ENCODE peak calls at places on chromosomes 12 and 14, in six cellular contexts. V, Z, T, O, N and A are unnamed samples.
A peak's percentile ranks its signal among the peaks of the same experiment; 100 is the strongest.

GRCh38 chr12:14284189-14284722 is 81.2 kb upstream of the ATF7IP start:
- DNase-seq in V (peak; percentile 78), Z (no peak), T (no peak), O (no peak), N (peak; percentile 10), A (peak; percentile 81)

GRCh38 chr12:49161092-49161795 is 27.6 kb downstream of the TUBA1A start:
- DNase-seq in V (no peak), Z (no peak), T (no peak), O (no peak), N (no peak), A (no peak)

GRCh38 chr12:56487448-56488040 is 417 bp downstream of the GLS2 start:
- DNase-seq in V (peak; percentile 34), Z (no peak), T (no peak), O (peak; percentile 36), N (peak; percentile 10), A (peak; percentile 77)

GRCh38 chr14:78443834-78444233 is 273.7 kb downstream of the NRXN3 start:
- DNase-seq in V (no peak), Z (no peak), T (no peak), O (no peak), N (no peak), A (no peak)

GRCh38 chr12:95918194-95918993 is 24.0 kb downstream of the CCDC38 start:
- DNase-seq in V (peak; percentile 37), Z (no peak), T (peak; percentile 0), O (peak; percentile 70), N (peak; percentile 73), A (no peak)

GRCh38 chr14:85252011-85252410 is 277.9 kb upstream of the FLRT2 start:
- DNase-seq in V (no peak), Z (no peak), T (no peak), O (peak; percentile 56), N (peak; percentile 80), A (no peak)

GRCh38 chr12:92297932-92298681 is 152.5 kb upstream of the BTG1 start:
- DNase-seq in V (no peak), Z (no peak), T (no peak), O (peak; percentile 76), N (peak; percentile 47), A (no peak)

GRCh38 chr14:32421781-32422180 is 92.7 kb downstream of the AKAP6 start:
- DNase-seq in V (no peak), Z (no peak), T (no peak), O (no peak), N (no peak), A (no peak)

GRCh38 chr14:20606190-20606901 is 15.2 kb upstream of the RNASE12 start:
- DNase-seq in V (peak; percentile 72), Z (no peak), T (no peak), O (peak; percentile 43), N (peak; percentile 62), A (no peak)

GRCh38 chr14:51738754-51739153 is 87.0 kb downstream of the FRMD6 start:
- DNase-seq in V (no peak), Z (no peak), T (no peak), O (no peak), N (no peak), A (no peak)

GRCh38 chr12:57031228-57031670 is 14.9 kb upstream of the TAC3 start:
- DNase-seq in V (no peak), Z (no peak), T (no peak), O (no peak), N (no peak), A (no peak)

GRCh38 chr12:117587646-117588287 is 226.3 kb upstream of the NOS1 start:
- DNase-seq in V (peak; percentile 71), Z (no peak), T (no peak), O (peak; percentile 72), N (peak; percentile 10), A (no peak)

GRCh38 chr12:85872497-85873091 is 1.5 kb upstream of the NTS start:
- DNase-seq in V (no peak), Z (no peak), T (no peak), O (peak; percentile 30), N (peak; percentile 84), A (no peak)

GRCh38 chr14:103856105-103856504 is 8.7 kb upstream of the PPP1R13B start:
- DNase-seq in V (no peak), Z (peak; percentile 68), T (no peak), O (no peak), N (no peak), A (peak; percentile 60)

GRCh38 chr12:122871851-122872785 is 23.8 kb downstream of the VPS37B start:
- DNase-seq in V (peak; percentile 70), Z (peak; percentile 89), T (peak; percentile 57), O (peak; percentile 82), N (peak; percentile 82), A (peak; percentile 86)

GRCh38 chr12:12185424-12185823 is 81.4 kb downstream of the LRP6 start:
- DNase-seq in V (no peak), Z (no peak), T (no peak), O (no peak), N (no peak), A (no peak)

GRCh38 chr14:73463411-73463810 is 5.1 kb upstream of the NUMB start:
- DNase-seq in V (no peak), Z (peak; percentile 83), T (peak; percentile 32), O (peak; percentile 79), N (peak; percentile 96), A (no peak)

GRCh38 chr14:59439256-59440015 is 25.7 kb downstream of the GPR135 start:
- DNase-seq in V (no peak), Z (no peak), T (no peak), O (peak; percentile 22), N (peak; percentile 73), A (no peak)

GRCh38 chr14:71658261-71658860 is 273.9 kb upstream of the RGS6 start:
- DNase-seq in V (no peak), Z (no peak), T (no peak), O (no peak), N (peak; percentile 61), A (no peak)

GRCh38 chr12:118374909-118375308 is 1.4 kb upstream of the SUDS3 start:
- DNase-seq in V (no peak), Z (no peak), T (no peak), O (peak; percentile 43), N (no peak), A (no peak)

GRCh38 chr12:66964629-66965028 is 285.8 kb upstream of the GRIP1 start:
- DNase-seq in V (no peak), Z (no peak), T (no peak), O (no peak), N (peak; percentile 56), A (no peak)

GRCh38 chr14:94115631-94116030 is 5.1 kb downstream of the IFI27 start:
- DNase-seq in V (no peak), Z (no peak), T (no peak), O (no peak), N (no peak), A (no peak)

GRCh38 chr14:23829736-23830474 is 123.7 kb upstream of the DHRS4 start:
- DNase-seq in V (no peak), Z (no peak), T (no peak), O (peak; percentile 90), N (peak; percentile 95), A (no peak)

GRCh38 chr12:119179335-119180021 is 747 bp downstream of the HSPB8 start:
- DNase-seq in V (peak; percentile 68), Z (no peak), T (no peak), O (peak; percentile 48), N (peak; percentile 16), A (no peak)

GRCh38 chr14:63470877-63471565 is 72.2 kb downstream of the PPP2R5E start:
- DNase-seq in V (no peak), Z (no peak), T (no peak), O (peak; percentile 34), N (peak; percentile 84), A (no peak)

GRCh38 chr14:104994988-104995387 is 9.4 kb downstream of the CLBA1 start:
- DNase-seq in V (no peak), Z (no peak), T (no peak), O (no peak), N (no peak), A (peak; percentile 36)

GRCh38 chr14:96391293-96392118 is 422 bp upstream of the AK7 start:
- DNase-seq in V (peak; percentile 93), Z (peak; percentile 100), T (peak; percentile 91), O (peak; percentile 100), N (peak; percentile 97), A (peak; percentile 99)

GRCh38 chr12:6951551-6952120 is 480 bp downstream of the PTPN6 start:
- DNase-seq in V (no peak), Z (no peak), T (no peak), O (no peak), N (no peak), A (peak; percentile 73)

GRCh38 chr12:24078318-24078765 is 128.9 kb upstream of the SOX5 start:
- DNase-seq in V (no peak), Z (no peak), T (no peak), O (no peak), N (peak; percentile 35), A (no peak)